ENCODE peak calls at places on chromosomes 13 and 19, in six cellular contexts. W is uterus; N is body of pancreas; L is hepatocyte; Z is naive thymus-derived CD4-positive, alpha-beta T cell; E is aorta. X is an unnamed sample.

GRCh38 chr13:55577082-55577846 is 1563.5 kb upstream of the PRR20A start:
- DNase-seq in L (no peak), Z (no peak), N (no peak), W (no peak), E (no peak), X (no peak)

GRCh38 chr13:41694902-41695301 is 237.6 kb downstream of the RGCC start:
- DNase-seq in N (peak), L (peak), W (peak), E (peak), Z (no peak), X (no peak)

GRCh38 chr13:84446972-84447700 is 564.9 kb upstream of the SLITRK1 start:
- DNase-seq in L (no peak), Z (no peak), E (no peak), W (no peak), N (no peak), X (no peak)

GRCh38 chr13:99404005-99404755 is 97.0 kb upstream of the GPR183 start:
- DNase-seq in E (no peak), L (no peak), Z (no peak), W (no peak), N (no peak), X (no peak)

GRCh38 chr13:113472355-113473025 is 18.0 kb downstream of the DCUN1D2 start:
- DNase-seq in Z (no peak), N (no peak), E (no peak), L (no peak), W (no peak), X (no peak)

GRCh38 chr13:75666646-75667351 is 30.7 kb downstream of the LMO7 start:
- DNase-seq in L (no peak), Z (no peak), W (no peak), E (no peak), N (no peak), X (no peak)

GRCh38 chr13:97254809-97255208 is 32.7 kb downstream of the MBNL2 start:
- DNase-seq in E (no peak), Z (no peak), L (no peak), W (no peak), N (no peak), X (no peak)

GRCh38 chr19:961866-962620 is 22.1 kb upstream of the WDR18 start:
- DNase-seq in E (no peak), N (no peak), L (peak), W (no peak), Z (no peak), X (no peak)

GRCh38 chr13:74191036-74191809 is 57.0 kb upstream of the KLF12 start:
- DNase-seq in Z (no peak), E (no peak), N (no peak), W (no peak), L (no peak), X (no peak)

GRCh38 chr19:33302175-33302973 is at the start of gene CEBPA:
- DNase-seq in N (peak), E (peak), L (peak), Z (peak), W (peak), X (peak)

GRCh38 chr13:113155201-113155600 is 3.2 kb upstream of the PROZ start:
- DNase-seq in E (no peak), W (no peak), N (no peak), Z (no peak), L (no peak), X (no peak)

GRCh38 chr13:80341771-80342271 is 895 bp upstream of the SPRY2 start:
- DNase-seq in Z (no peak), N (peak), L (peak), W (peak), E (peak), X (no peak)

GRCh38 chr19:55251296-55252081 is 7.3 kb downstream of the PPP6R1 start:
- DNase-seq in N (no peak), E (peak), W (no peak), L (no peak), Z (no peak), X (no peak)

GRCh38 chr13:79998386-79998785 is 342.5 kb downstream of the SPRY2 start:
- DNase-seq in E (no peak), N (no peak), W (no peak), L (no peak), Z (no peak), X (no peak)

GRCh38 chr13:57748096-57748495 is 116.6 kb downstream of the PCDH17 start:
- DNase-seq in E (no peak), N (no peak), L (no peak), W (no peak), Z (no peak), X (no peak)

GRCh38 chr13:99471231-99472202 is 29.8 kb upstream of the TM9SF2 start:
- DNase-seq in W (no peak), Z (no peak), L (no peak), N (no peak), E (no peak), X (no peak)

GRCh38 chr19:30305346-30306060 is 66.7 kb upstream of the ZNF536 start:
- DNase-seq in N (no peak), Z (no peak), E (no peak), W (no peak), L (no peak), X (no peak)

GRCh38 chr13:24053505-24054251 is 106.8 kb upstream of the SPATA13 start:
- DNase-seq in W (peak), N (peak), L (peak), E (no peak), Z (peak), X (peak)

GRCh38 chr19:9456018-9456689 is 20.8 kb upstream of the ZNF266 start:
- DNase-seq in N (no peak), Z (no peak), L (no peak), W (no peak), E (no peak), X (no peak)

GRCh38 chr19:3039641-3040077 is 10.6 kb upstream of the TLE2 start:
- DNase-seq in W (no peak), N (peak), L (no peak), E (no peak), Z (no peak), X (no peak)

GRCh38 chr13:97388385-97388784 is 45.6 kb upstream of the RAP2A start:
- DNase-seq in W (no peak), Z (no peak), N (no peak), L (no peak), E (no peak), X (no peak)

GRCh38 chr19:21440321-21440720 is 43.4 kb downstream of the ZNF493 start:
- DNase-seq in N (no peak), E (no peak), W (no peak), L (no peak), Z (no peak), X (no peak)
- H3K27ac ChIP-seq in N (peak), E (no peak), W (peak), L (no peak), Z (no peak), X (no peak)

GRCh38 chr13:38046049-38046376 is 176.4 kb upstream of the TRPC4 start:
- DNase-seq in L (no peak), Z (no peak), W (no peak), E (no peak), N (no peak), X (no peak)

GRCh38 chr13:38045278-38046048 is 175.9 kb upstream of the TRPC4 start:
- DNase-seq in W (no peak), L (peak), Z (no peak), N (no peak), E (no peak), X (no peak)

GRCh38 chr13:38044067-38044466 is 174.5 kb upstream of the TRPC4 start:
- DNase-seq in E (no peak), Z (no peak), L (no peak), N (no peak), W (no peak), X (no peak)

GRCh38 chr13:38042771-38043170 is 173.2 kb upstream of the TRPC4 start:
- DNase-seq in N (no peak), E (no peak), L (no peak), Z (no peak), W (no peak), X (no peak)
- H3K27ac ChIP-seq in N (no peak), E (no peak), L (no peak), Z (no peak), W (no peak), X (no peak)

DNA sequence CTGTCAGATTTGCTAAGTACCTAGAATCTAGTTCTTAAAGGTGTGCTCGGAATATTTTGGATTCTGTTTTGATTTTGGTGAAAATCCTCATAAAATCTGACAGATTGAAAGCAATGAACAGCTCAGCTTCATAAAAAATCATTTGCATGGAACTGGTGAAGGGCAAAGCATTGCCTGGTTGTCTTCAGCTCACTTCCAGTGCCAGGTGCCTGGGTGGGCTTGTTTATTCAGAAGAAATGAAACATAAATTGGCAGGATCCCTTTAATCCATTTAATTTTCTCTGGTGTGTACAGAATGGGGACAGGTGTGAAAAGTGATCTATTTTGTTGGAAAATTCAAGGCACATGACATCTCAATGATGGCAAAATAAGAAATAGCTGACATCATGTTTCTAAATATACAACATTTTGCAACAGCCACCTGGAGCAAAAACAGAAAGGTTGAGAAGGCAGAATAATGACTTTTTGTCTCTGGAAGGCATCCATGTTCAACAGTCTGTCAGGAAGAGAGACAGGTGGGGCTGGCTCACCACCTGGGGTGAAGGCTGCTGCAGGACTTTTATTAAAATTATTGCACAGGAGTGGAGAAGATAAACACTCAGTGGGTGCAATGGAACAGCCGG is 52.2 kb downstream of the RFC3 start:
- DNase-seq in Z (no peak), L (no peak), N (peak), W (no peak), E (no peak), X (no peak)
- H3K27ac ChIP-seq in Z (no peak), L (no peak), N (peak), W (no peak), E (no peak), X (no peak)

GRCh38 chr13:110486061-110486780 is 75.3 kb downstream of the RAB20 start:
- DNase-seq in E (no peak), Z (no peak), W (no peak), N (no peak), L (no peak), X (no peak)
- H3K27ac ChIP-seq in E (no peak), Z (no peak), W (no peak), N (no peak), L (no peak), X (no peak)

GRCh38 chr13:25733696-25734435 is 317.9 kb downstream of the SHISA2 start:
- DNase-seq in E (no peak), L (no peak), Z (no peak), W (no peak), N (no peak), X (no peak)
- H3K27ac ChIP-seq in E (no peak), L (no peak), Z (no peak), W (no peak), N (no peak), X (no peak)

DNA sequence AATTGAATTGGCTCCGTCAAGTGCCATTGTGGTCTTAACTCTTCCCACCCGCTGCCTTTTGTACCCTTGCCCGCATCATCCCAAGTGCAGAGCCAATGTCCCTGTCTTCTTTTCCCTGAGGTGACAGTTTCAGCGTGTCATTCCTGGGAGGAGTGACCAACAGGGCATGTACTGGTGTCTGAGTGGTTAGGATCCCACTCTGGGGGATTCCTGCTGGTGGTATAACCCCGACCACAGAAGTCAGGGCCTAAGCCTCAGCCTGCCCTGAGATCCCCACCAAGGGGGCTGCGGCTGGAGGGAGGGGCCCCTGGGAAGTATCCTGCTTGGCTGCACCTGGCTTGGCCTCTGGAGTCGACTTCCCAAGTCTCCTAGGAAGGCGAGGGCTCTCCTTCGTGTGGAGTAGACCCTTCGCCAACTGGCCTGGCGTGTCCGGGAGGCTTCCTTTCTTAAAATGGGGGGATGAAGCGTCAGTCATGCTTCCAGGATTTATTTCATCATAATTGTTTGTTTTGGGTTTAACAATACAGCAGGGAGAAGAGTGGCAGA is 40.6 kb downstream of the NFIX start:
- DNase-seq in E (no peak), W (no peak), Z (no peak), N (no peak), L (no peak), X (no peak)
- H3K27ac ChIP-seq in E (peak), W (peak), Z (no peak), N (no peak), L (no peak), X (peak)

X was measured in dorsolateral prefrontal cortex.